ENCODE peak calls at places on chromosomes 12 and 14, in seven cellular contexts. One of them, this sample, is unnamed.

GRCh38 chr12:50248406-50248805 is 34.9 kb downstream of the LIMA1 start:
- DNase-seq in SK-N-SH: no peak
- DNase-seq in GM12878: no peak
- DNase-seq in H1: no peak
- DNase-seq in HCT116: no peak
- DNase-seq in K562: no peak
- DNase-seq in HepG2: no peak
- DNase-seq in this sample: no peak

GRCh38 chr14:58749066-58749669 is 111.4 kb downstream of the DACT1 start:
- DNase-seq in SK-N-SH: no peak
- DNase-seq in GM12878: peak
- DNase-seq in H1: no peak
- DNase-seq in HCT116: peak
- DNase-seq in K562: peak
- DNase-seq in HepG2: peak
- DNase-seq in this sample: peak

GRCh38 chr12:57983858-57984505 is 42.6 kb downstream of the ATP23 start:
- DNase-seq in SK-N-SH: no peak
- DNase-seq in GM12878: no peak
- DNase-seq in H1: no peak
- DNase-seq in HCT116: no peak
- DNase-seq in K562: no peak
- DNase-seq in HepG2: no peak
- DNase-seq in this sample: no peak

GRCh38 chr12:74538491-74539258 is 1.0 kb downstream of the ATXN7L3B start:
- DNase-seq in SK-N-SH: peak
- DNase-seq in GM12878: no peak
- DNase-seq in H1: no peak
- DNase-seq in HCT116: no peak
- DNase-seq in K562: peak
- DNase-seq in HepG2: no peak
- DNase-seq in this sample: no peak

GRCh38 chr12:91274886-91275285 is 92.3 kb upstream of the DCN start:
- DNase-seq in SK-N-SH: no peak
- DNase-seq in GM12878: no peak
- DNase-seq in H1: no peak
- DNase-seq in HCT116: no peak
- DNase-seq in K562: no peak
- DNase-seq in HepG2: no peak
- DNase-seq in this sample: no peak

GRCh38 chr14:53979747-53980642 is 23.4 kb upstream of the BMP4 start:
- DNase-seq in SK-N-SH: no peak
- DNase-seq in GM12878: no peak
- DNase-seq in H1: peak
- DNase-seq in HCT116: no peak
- DNase-seq in K562: no peak
- DNase-seq in HepG2: peak
- DNase-seq in this sample: no peak

GRCh38 chr14:104373055-104373854 is 206.3 kb upstream of the C14orf180 start:
- DNase-seq in SK-N-SH: no peak
- DNase-seq in GM12878: no peak
- DNase-seq in H1: no peak
- DNase-seq in HCT116: no peak
- DNase-seq in K562: no peak
- DNase-seq in HepG2: no peak
- DNase-seq in this sample: no peak

GRCh38 chr12:109725321-109726105 is 11.9 kb downstream of the FAM222A start:
- DNase-seq in SK-N-SH: peak
- DNase-seq in GM12878: no peak
- DNase-seq in H1: no peak
- DNase-seq in HCT116: no peak
- DNase-seq in K562: no peak
- DNase-seq in HepG2: no peak
- DNase-seq in this sample: no peak

GRCh38 chr12:89225808-89226368 is 126.4 kb downstream of the DUSP6 start:
- DNase-seq in SK-N-SH: no peak
- DNase-seq in GM12878: no peak
- DNase-seq in H1: no peak
- DNase-seq in HCT116: peak
- DNase-seq in K562: no peak
- DNase-seq in HepG2: no peak
- DNase-seq in this sample: peak

GRCh38 chr12:12441891-12442461 is 85.1 kb downstream of the BORCS5 start:
- DNase-seq in SK-N-SH: no peak
- DNase-seq in GM12878: no peak
- DNase-seq in H1: no peak
- DNase-seq in HCT116: no peak
- DNase-seq in K562: no peak
- DNase-seq in HepG2: no peak
- DNase-seq in this sample: no peak

GRCh38 chr14:54207476-54207875 is 189.3 kb upstream of the CDKN3 start:
- DNase-seq in SK-N-SH: no peak
- DNase-seq in GM12878: no peak
- DNase-seq in H1: no peak
- DNase-seq in HCT116: no peak
- DNase-seq in K562: no peak
- DNase-seq in HepG2: no peak
- DNase-seq in this sample: no peak

GRCh38 chr12:75692883-75693282 is 181.5 kb upstream of the KRR1 start:
- DNase-seq in SK-N-SH: no peak
- DNase-seq in GM12878: no peak
- DNase-seq in H1: no peak
- DNase-seq in HCT116: no peak
- DNase-seq in K562: no peak
- DNase-seq in HepG2: no peak
- DNase-seq in this sample: no peak

GRCh38 chr12:32887058-32887457 is 9.5 kb downstream of the PKP2 start:
- DNase-seq in SK-N-SH: no peak
- DNase-seq in GM12878: no peak
- DNase-seq in H1: no peak
- DNase-seq in HCT116: no peak
- DNase-seq in K562: no peak
- DNase-seq in HepG2: no peak
- DNase-seq in this sample: no peak

GRCh38 chr12:124460771-124461170 is 106.6 kb downstream of the NCOR2 start:
- DNase-seq in SK-N-SH: no peak
- DNase-seq in GM12878: no peak
- DNase-seq in H1: no peak
- DNase-seq in HCT116: no peak
- DNase-seq in K562: no peak
- DNase-seq in HepG2: no peak
- DNase-seq in this sample: no peak

GRCh38 chr12:28068467-28068866 is 95.9 kb upstream of the PTHLH start:
- DNase-seq in SK-N-SH: no peak
- DNase-seq in GM12878: no peak
- DNase-seq in H1: no peak
- DNase-seq in HCT116: no peak
- DNase-seq in K562: no peak
- DNase-seq in HepG2: no peak
- DNase-seq in this sample: no peak

GRCh38 chr12:76636141-76636692 is 76.6 kb upstream of the OSBPL8 start:
- DNase-seq in SK-N-SH: no peak
- DNase-seq in GM12878: no peak
- DNase-seq in H1: no peak
- DNase-seq in HCT116: no peak
- DNase-seq in K562: peak
- DNase-seq in HepG2: no peak
- DNase-seq in this sample: no peak

GRCh38 chr14:72478397-72479025 is 415.4 kb downstream of the DPF3 start:
- DNase-seq in SK-N-SH: no peak
- DNase-seq in GM12878: no peak
- DNase-seq in H1: no peak
- DNase-seq in HCT116: no peak
- DNase-seq in K562: no peak
- DNase-seq in HepG2: no peak
- DNase-seq in this sample: no peak

GRCh38 chr14:95953111-95953724 is 76.6 kb downstream of the TUNAR start:
- DNase-seq in SK-N-SH: no peak
- DNase-seq in GM12878: no peak
- DNase-seq in H1: no peak
- DNase-seq in HCT116: no peak
- DNase-seq in K562: no peak
- DNase-seq in HepG2: no peak
- DNase-seq in this sample: peak

GRCh38 chr12:28771961-28772360 is 377.1 kb upstream of the FAR2 start:
- DNase-seq in SK-N-SH: no peak
- DNase-seq in GM12878: no peak
- DNase-seq in H1: no peak
- DNase-seq in HCT116: no peak
- DNase-seq in K562: no peak
- DNase-seq in HepG2: no peak
- DNase-seq in this sample: peak

GRCh38 chr12:109275173-109275572 is 33.9 kb downstream of the FOXN4 start:
- DNase-seq in SK-N-SH: no peak
- DNase-seq in GM12878: no peak
- DNase-seq in H1: no peak
- DNase-seq in HCT116: no peak
- DNase-seq in K562: no peak
- DNase-seq in HepG2: no peak
- DNase-seq in this sample: no peak

GRCh38 chr14:20630340-20631022 is 11.0 kb downstream of the OR6S1 start:
- DNase-seq in SK-N-SH: no peak
- DNase-seq in GM12878: no peak
- DNase-seq in H1: no peak
- DNase-seq in HCT116: peak
- DNase-seq in K562: peak
- DNase-seq in HepG2: peak
- DNase-seq in this sample: no peak

GRCh38 chr14:20632831-20633771 is 8.4 kb downstream of the OR6S1 start:
- DNase-seq in SK-N-SH: peak
- DNase-seq in GM12878: peak
- DNase-seq in H1: peak
- DNase-seq in HCT116: no peak
- DNase-seq in K562: peak
- DNase-seq in HepG2: peak
- DNase-seq in this sample: peak

GRCh38 chr14:20631023-20631820 is 10.3 kb downstream of the OR6S1 start:
- DNase-seq in SK-N-SH: no peak
- DNase-seq in GM12878: no peak
- DNase-seq in H1: no peak
- DNase-seq in HCT116: no peak
- DNase-seq in K562: peak
- DNase-seq in HepG2: peak
- DNase-seq in this sample: no peak

GRCh38 chr14:20632448-20632830 is 9.1 kb downstream of the OR6S1 start:
- DNase-seq in SK-N-SH: no peak
- DNase-seq in GM12878: no peak
- DNase-seq in H1: no peak
- DNase-seq in HCT116: no peak
- DNase-seq in K562: no peak
- DNase-seq in HepG2: no peak
- DNase-seq in this sample: no peak

GRCh38 chr14:20631821-20632389 is 9.6 kb downstream of the OR6S1 start:
- DNase-seq in SK-N-SH: peak
- DNase-seq in GM12878: no peak
- DNase-seq in H1: no peak
- DNase-seq in HCT116: no peak
- DNase-seq in K562: peak
- DNase-seq in HepG2: peak
- DNase-seq in this sample: no peak
- TF ChIP-seq JUND in SK-N-SH: no peak
- TF ChIP-seq JUND in GM12878: no peak
- TF ChIP-seq JUND in H1: no peak
- TF ChIP-seq JUND in HCT116: no peak
- TF ChIP-seq JUND in K562: no peak
- TF ChIP-seq JUND in HepG2: peak
- TF ChIP-seq JUND in this sample: no peak

DNA sequence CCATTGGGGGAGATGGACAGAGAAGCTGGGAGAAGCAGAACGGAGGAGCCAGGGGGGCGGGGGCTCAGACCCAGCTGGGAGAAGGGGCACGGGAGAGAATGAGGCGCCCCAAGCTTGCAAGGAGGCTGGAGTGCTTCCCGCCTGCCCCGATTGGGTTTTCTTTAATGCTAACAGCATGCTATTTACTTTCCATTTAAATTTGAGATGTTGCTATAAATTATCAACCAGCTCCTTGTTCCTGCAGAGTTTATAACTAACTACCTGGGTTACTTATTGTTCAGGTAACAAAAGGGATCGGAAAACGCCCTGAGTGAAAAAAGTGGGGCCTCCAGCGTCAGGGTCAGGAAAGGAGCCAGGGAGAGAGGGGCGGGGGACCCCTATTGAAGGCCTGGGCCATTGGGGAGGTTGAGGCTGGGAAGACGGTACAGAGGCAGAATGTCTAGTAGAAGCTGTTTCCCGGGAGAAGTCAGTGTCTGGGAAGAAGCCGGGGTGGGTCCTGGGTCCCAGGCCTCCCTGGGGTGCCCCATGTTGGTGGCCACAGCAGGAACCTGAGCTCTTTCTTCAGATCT is 2.5 kb downstream of the HNF1A start:
- DNase-seq in SK-N-SH: no peak
- DNase-seq in GM12878: no peak
- DNase-seq in H1: no peak
- DNase-seq in HCT116: no peak
- DNase-seq in K562: no peak
- DNase-seq in HepG2: no peak
- DNase-seq in this sample: no peak
- TF ChIP-seq JUND in SK-N-SH: no peak
- TF ChIP-seq JUND in GM12878: no peak
- TF ChIP-seq JUND in H1: no peak
- TF ChIP-seq JUND in HCT116: no peak
- TF ChIP-seq JUND in K562: no peak
- TF ChIP-seq JUND in HepG2: no peak
- TF ChIP-seq JUND in this sample: no peak

DNA sequence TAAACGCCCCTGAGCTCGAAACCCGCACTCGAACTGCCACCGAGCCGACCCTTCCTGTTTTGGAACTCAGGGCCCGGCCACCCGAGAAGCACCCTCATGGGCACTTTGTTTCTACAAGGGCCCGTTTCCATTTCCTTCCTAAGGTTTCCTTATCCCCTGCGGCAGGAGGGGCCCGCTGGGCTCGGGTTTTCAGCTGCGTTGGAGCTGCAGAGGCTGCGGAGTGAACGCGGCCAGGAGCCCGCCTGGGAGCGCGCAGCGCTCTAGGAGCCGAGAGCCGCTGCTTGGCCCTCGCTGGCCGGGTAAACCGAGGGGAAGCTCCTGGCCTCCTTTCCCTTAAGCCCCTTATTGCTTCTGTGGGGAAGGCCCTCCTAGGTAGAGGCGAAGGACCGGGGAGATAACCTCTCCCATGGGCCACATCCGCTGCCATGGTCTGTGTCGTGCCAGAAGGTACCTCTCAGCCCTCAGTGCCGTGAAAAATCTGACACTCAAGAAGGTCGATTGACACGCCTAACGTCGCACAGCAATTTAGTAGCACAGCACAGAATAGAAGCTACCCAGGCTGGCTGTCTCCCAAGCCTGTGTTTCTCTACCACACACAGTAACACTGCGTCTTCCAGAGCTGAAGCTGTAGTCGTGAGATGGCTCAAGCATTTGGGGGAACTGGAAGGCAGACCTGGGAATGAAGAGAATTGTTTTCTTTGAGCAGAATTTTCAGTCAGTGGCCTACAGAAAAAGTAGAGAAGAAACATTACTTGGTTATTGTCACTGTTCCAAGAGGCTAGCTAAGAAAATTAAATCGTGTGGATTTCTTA is 12.9 kb upstream of the CALM1 start:
- DNase-seq in SK-N-SH: peak
- DNase-seq in GM12878: no peak
- DNase-seq in H1: no peak
- DNase-seq in HCT116: no peak
- DNase-seq in K562: peak
- DNase-seq in HepG2: peak
- DNase-seq in this sample: no peak
- TF ChIP-seq JUND in SK-N-SH: no peak
- TF ChIP-seq JUND in GM12878: no peak
- TF ChIP-seq JUND in H1: no peak
- TF ChIP-seq JUND in HCT116: no peak
- TF ChIP-seq JUND in K562: no peak
- TF ChIP-seq JUND in HepG2: no peak
- TF ChIP-seq JUND in this sample: no peak

GRCh38 chr14:24944800-24945199 is 105.1 kb downstream of the STXBP6 start:
- DNase-seq in SK-N-SH: no peak
- DNase-seq in GM12878: no peak
- DNase-seq in H1: no peak
- DNase-seq in HCT116: no peak
- DNase-seq in K562: no peak
- DNase-seq in HepG2: no peak
- DNase-seq in this sample: no peak
- TF ChIP-seq JUND in SK-N-SH: no peak
- TF ChIP-seq JUND in GM12878: no peak
- TF ChIP-seq JUND in H1: no peak
- TF ChIP-seq JUND in HCT116: no peak
- TF ChIP-seq JUND in K562: no peak
- TF ChIP-seq JUND in HepG2: no peak
- TF ChIP-seq JUND in this sample: no peak

This sample was measured in T47D.